ENCODE peak calls at places on chromosome 17, in six cellular contexts. One of them, this sample, is unnamed.

GRCh38 chr17:53150101-53150698 is 672.5 kb upstream of the KIF2B start:
- DNase-seq in adrenal gland: no peak
- DNase-seq in SHP77: peak; percentile 50
- DNase-seq in uterus: no peak
- DNase-seq in HTR-8/SVneo: no peak
- DNase-seq in H9: no peak
- DNase-seq in this sample: peak; percentile 30

GRCh38 chr17:28133562-28133970 is 91.1 kb downstream of the NLK start:
- DNase-seq in adrenal gland: no peak
- DNase-seq in SHP77: no peak
- DNase-seq in uterus: no peak
- DNase-seq in HTR-8/SVneo: peak; percentile 10
- DNase-seq in H9: no peak
- DNase-seq in this sample: peak; percentile 8

GRCh38 chr17:607341-608060 is 107.1 kb downstream of the VPS53 start:
- DNase-seq in adrenal gland: no peak
- DNase-seq in SHP77: no peak
- DNase-seq in uterus: no peak
- DNase-seq in HTR-8/SVneo: no peak
- DNase-seq in H9: no peak
- DNase-seq in this sample: no peak

GRCh38 chr17:43880420-43880991 is 26.8 kb downstream of the MPP2 start:
- DNase-seq in adrenal gland: peak; percentile 39
- DNase-seq in SHP77: no peak
- DNase-seq in uterus: no peak
- DNase-seq in HTR-8/SVneo: peak; percentile 66
- DNase-seq in H9: peak; percentile 80
- DNase-seq in this sample: peak; percentile 32

GRCh38 chr17:82346342-82347300 is 12.4 kb upstream of the TEX19 start:
- DNase-seq in adrenal gland: no peak
- DNase-seq in SHP77: no peak
- DNase-seq in uterus: no peak
- DNase-seq in HTR-8/SVneo: no peak
- DNase-seq in H9: no peak
- DNase-seq in this sample: no peak

GRCh38 chr17:49984283-49984682 is 10.7 kb downstream of the DLX3 start:
- DNase-seq in adrenal gland: no peak
- DNase-seq in SHP77: no peak
- DNase-seq in uterus: no peak
- DNase-seq in HTR-8/SVneo: no peak
- DNase-seq in H9: peak; percentile 68
- DNase-seq in this sample: no peak

GRCh38 chr17:67035131-67036083 is 8.9 kb upstream of the CACNG1 start:
- DNase-seq in adrenal gland: no peak
- DNase-seq in SHP77: no peak
- DNase-seq in uterus: no peak
- DNase-seq in HTR-8/SVneo: no peak
- DNase-seq in H9: no peak
- DNase-seq in this sample: no peak

GRCh38 chr17:78271419-78272160 is 40.2 kb downstream of the TMEM235 start:
- DNase-seq in adrenal gland: no peak
- DNase-seq in SHP77: peak; percentile 28
- DNase-seq in uterus: no peak
- DNase-seq in HTR-8/SVneo: no peak
- DNase-seq in H9: no peak
- DNase-seq in this sample: no peak

GRCh38 chr17:42642377-42642776 is 16.7 kb upstream of the TUBG2 start:
- DNase-seq in adrenal gland: no peak
- DNase-seq in SHP77: no peak
- DNase-seq in uterus: no peak
- DNase-seq in HTR-8/SVneo: no peak
- DNase-seq in H9: peak; percentile 68
- DNase-seq in this sample: no peak

GRCh38 chr17:70739046-70739445 is 569.7 kb downstream of the KCNJ2 start:
- DNase-seq in adrenal gland: no peak
- DNase-seq in SHP77: no peak
- DNase-seq in uterus: no peak
- DNase-seq in HTR-8/SVneo: no peak
- DNase-seq in H9: no peak
- DNase-seq in this sample: no peak

GRCh38 chr17:17696871-17697633 is 15.8 kb downstream of the RAI1 start:
- DNase-seq in adrenal gland: peak; percentile 47
- DNase-seq in SHP77: no peak
- DNase-seq in uterus: no peak
- DNase-seq in HTR-8/SVneo: no peak
- DNase-seq in H9: no peak
- DNase-seq in this sample: no peak

GRCh38 chr17:40033339-40033738 is 18.1 kb downstream of the CSF3 start:
- DNase-seq in adrenal gland: no peak
- DNase-seq in SHP77: no peak
- DNase-seq in uterus: no peak
- DNase-seq in HTR-8/SVneo: no peak
- DNase-seq in H9: no peak
- DNase-seq in this sample: no peak

GRCh38 chr17:81207610-81208581 is 14.9 kb downstream of the CEP131 start:
- DNase-seq in adrenal gland: no peak
- DNase-seq in SHP77: no peak
- DNase-seq in uterus: no peak
- DNase-seq in HTR-8/SVneo: no peak
- DNase-seq in H9: no peak
- DNase-seq in this sample: no peak

GRCh38 chr17:18977646-18978045 is 25.7 kb downstream of the SLC5A10 start:
- DNase-seq in adrenal gland: no peak
- DNase-seq in SHP77: no peak
- DNase-seq in uterus: no peak
- DNase-seq in HTR-8/SVneo: no peak
- DNase-seq in H9: no peak
- DNase-seq in this sample: no peak

GRCh38 chr17:17344507-17345293 is 41.5 kb downstream of the NT5M start:
- DNase-seq in adrenal gland: no peak
- DNase-seq in SHP77: no peak
- DNase-seq in uterus: no peak
- DNase-seq in HTR-8/SVneo: no peak
- DNase-seq in H9: peak; percentile 24
- DNase-seq in this sample: no peak

GRCh38 chr17:48613862-48614694 is 1.0 kb downstream of the HOXB8 start:
- DNase-seq in adrenal gland: peak; percentile 30
- DNase-seq in SHP77: no peak
- DNase-seq in uterus: no peak
- DNase-seq in HTR-8/SVneo: no peak
- DNase-seq in H9: peak; percentile 78
- DNase-seq in this sample: peak; percentile 51

GRCh38 chr17:36937961-36938565 is 788 bp downstream of the LHX1 start:
- DNase-seq in adrenal gland: no peak
- DNase-seq in SHP77: no peak
- DNase-seq in uterus: no peak
- DNase-seq in HTR-8/SVneo: no peak
- DNase-seq in H9: peak; percentile 81
- DNase-seq in this sample: no peak

GRCh38 chr17:8015957-8016631 is 13.7 kb downstream of the GUCY2D start:
- DNase-seq in adrenal gland: no peak
- DNase-seq in SHP77: no peak
- DNase-seq in uterus: no peak
- DNase-seq in HTR-8/SVneo: no peak
- DNase-seq in H9: peak; percentile 75
- DNase-seq in this sample: no peak

GRCh38 chr17:17394494-17394893 is 82.3 kb upstream of the MED9 start:
- DNase-seq in adrenal gland: no peak
- DNase-seq in SHP77: no peak
- DNase-seq in uterus: no peak
- DNase-seq in HTR-8/SVneo: no peak
- DNase-seq in H9: no peak
- DNase-seq in this sample: no peak

GRCh38 chr17:55660171-55660886 is 62.3 kb downstream of the TMEM100 start:
- DNase-seq in adrenal gland: no peak
- DNase-seq in SHP77: no peak
- DNase-seq in uterus: peak; percentile 20
- DNase-seq in HTR-8/SVneo: no peak
- DNase-seq in H9: no peak
- DNase-seq in this sample: no peak

GRCh38 chr17:16987001-16987829 is 15.3 kb upstream of the TNFRSF13B start:
- DNase-seq in adrenal gland: no peak
- DNase-seq in SHP77: no peak
- DNase-seq in uterus: no peak
- DNase-seq in HTR-8/SVneo: no peak
- DNase-seq in H9: peak; percentile 26
- DNase-seq in this sample: no peak